ENCODE peak calls at places on chromosomes 6 and 20, in nine cellular contexts. C is GM13977, N is heart right ventricle, H is Calu3, U is astrocyte of the spinal cord, Q is heart left ventricle, F is stomach, I is WTC11, P is BJ. X is an unnamed sample.

GRCh38 chr6:105560611-105561066 is 157.8 kb upstream of the PREP start:
- DNase-seq in C (peak), N (no peak), H (no peak), U (peak), Q (no peak), F (no peak), I (no peak), P (no peak), X (no peak)

GRCh38 chr6:144149894-144150672 is at the start of gene STX11:
- DNase-seq in C (peak), N (peak), H (peak), U (peak), Q (peak), F (peak), I (peak), P (no peak), X (peak)

GRCh38 chr20:44422083-44422482 is 53.6 kb upstream of the TTPAL start:
- DNase-seq in C (no peak), N (no peak), H (no peak), U (peak), Q (no peak), F (no peak), I (no peak), P (no peak), X (no peak)

GRCh38 chr6:108252055-108252454 is 8.8 kb downstream of the SNX3 start:
- DNase-seq in C (no peak), N (no peak), H (no peak), U (no peak), Q (no peak), F (no peak), I (no peak), P (no peak), X (no peak)

GRCh38 chr20:11867286-11867921 is 50.3 kb upstream of the BTBD3 start:
- DNase-seq in C (no peak), N (no peak), H (no peak), U (no peak), Q (no peak), F (no peak), I (no peak), P (no peak), X (no peak)

GRCh38 chr6:85078071-85078470 is 313.7 kb upstream of the TBX18 start:
- DNase-seq in C (no peak), N (no peak), H (peak), U (peak), Q (no peak), F (no peak), I (no peak), P (peak), X (no peak)

GRCh38 chr20:3166338-3166912 is 6.8 kb upstream of the FASTKD5 start:
- DNase-seq in C (peak), N (no peak), H (no peak), U (no peak), Q (no peak), F (no peak), I (no peak), P (no peak), X (no peak)

GRCh38 chr6:140537834-140538680 is 1163.6 kb upstream of the CITED2 start:
- DNase-seq in C (no peak), N (no peak), H (peak), U (peak), Q (no peak), F (no peak), I (no peak), P (peak), X (peak)

GRCh38 chr6:41965429-41966213 is 24.0 kb upstream of the CCND3 start:
- DNase-seq in C (no peak), N (no peak), H (no peak), U (no peak), Q (no peak), F (no peak), I (peak), P (no peak), X (peak)

GRCh38 chr6:98787401-98787800 is 47.0 kb upstream of the POU3F2 start:
- DNase-seq in C (no peak), N (no peak), H (no peak), U (no peak), Q (no peak), F (no peak), I (no peak), P (no peak), X (no peak)

GRCh38 chr20:54173653-54174451 is at the start of gene CYP24A1:
- DNase-seq in C (no peak), N (no peak), H (peak), U (no peak), Q (no peak), F (peak), I (peak), P (no peak), X (no peak)

GRCh38 chr6:63584566-63584965 is 12.3 kb downstream of the LOC128125822 start:
- DNase-seq in C (no peak), N (no peak), H (no peak), U (no peak), Q (no peak), F (no peak), I (no peak), P (no peak), X (no peak)

GRCh38 chr6:110180228-110181008 is at the start of gene CDC40:
- DNase-seq in C (peak), N (peak), H (peak), U (no peak), Q (peak), F (peak), I (peak), P (no peak), X (peak)

GRCh38 chr6:157513004-157513603 is 132.1 kb downstream of the ZDHHC14 start:
- DNase-seq in C (no peak), N (no peak), H (no peak), U (no peak), Q (no peak), F (no peak), I (no peak), P (no peak), X (no peak)

GRCh38 chr20:64185276-64185900 is 21.1 kb downstream of the MYT1 start:
- DNase-seq in C (no peak), N (no peak), H (no peak), U (no peak), Q (no peak), F (no peak), I (no peak), P (no peak), X (no peak)

GRCh38 chr6:143225929-143226328 is 165.2 kb downstream of the AIG1 start:
- DNase-seq in C (no peak), N (no peak), H (no peak), U (no peak), Q (no peak), F (no peak), I (no peak), P (no peak), X (no peak)

GRCh38 chr20:4060054-4060795 is 44.9 kb upstream of the RNF24 start:
- DNase-seq in C (peak), N (peak), H (peak), U (no peak), Q (peak), F (peak), I (no peak), P (no peak), X (no peak)

GRCh38 chr6:125981566-125982185 is 4.7 kb upstream of the TRMT11 start:
- DNase-seq in C (no peak), N (no peak), H (no peak), U (no peak), Q (no peak), F (no peak), I (no peak), P (no peak), X (no peak)

GRCh38 chr20:24790746-24791283 is 158.3 kb upstream of the CST7 start:
- DNase-seq in C (no peak), N (no peak), H (no peak), U (no peak), Q (no peak), F (no peak), I (peak), P (no peak), X (no peak)

GRCh38 chr6:13049666-13050254 is 278.6 kb downstream of the TBC1D7 start:
- DNase-seq in C (no peak), N (no peak), H (no peak), U (no peak), Q (no peak), F (no peak), I (no peak), P (no peak), X (no peak)
- TF ChIP-seq CTCF in C (no peak), N (peak), H (no peak), U (no peak), Q (no peak), F (no peak), I (no peak), P (peak), X (no peak)

DNA sequence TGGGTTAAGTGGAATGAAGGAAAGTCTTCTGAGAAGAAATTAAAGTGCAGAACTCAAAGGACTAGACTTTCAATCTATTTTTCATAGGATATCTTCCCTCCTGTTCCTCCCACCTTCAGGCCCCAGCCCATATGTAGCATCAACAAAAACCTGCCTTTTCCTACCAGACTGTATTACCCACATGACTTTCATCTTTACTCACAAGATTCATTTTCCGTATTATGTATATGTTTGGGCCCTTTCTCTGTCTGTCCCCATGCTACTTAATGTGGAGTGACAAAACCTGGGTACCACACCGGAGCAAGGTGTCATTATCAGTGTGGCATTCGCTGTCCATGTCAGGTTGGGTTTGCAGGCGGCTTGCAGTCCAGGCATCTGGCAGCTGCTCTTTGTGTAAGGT is 18.8 kb upstream of the CNR1 start:
- DNase-seq in C (no peak), N (no peak), H (no peak), U (no peak), Q (no peak), F (no peak), I (no peak), P (no peak), X (no peak)
- TF ChIP-seq CTCF in C (no peak), N (no peak), H (no peak), U (no peak), Q (no peak), F (no peak), I (no peak), P (no peak), X (no peak)

DNA sequence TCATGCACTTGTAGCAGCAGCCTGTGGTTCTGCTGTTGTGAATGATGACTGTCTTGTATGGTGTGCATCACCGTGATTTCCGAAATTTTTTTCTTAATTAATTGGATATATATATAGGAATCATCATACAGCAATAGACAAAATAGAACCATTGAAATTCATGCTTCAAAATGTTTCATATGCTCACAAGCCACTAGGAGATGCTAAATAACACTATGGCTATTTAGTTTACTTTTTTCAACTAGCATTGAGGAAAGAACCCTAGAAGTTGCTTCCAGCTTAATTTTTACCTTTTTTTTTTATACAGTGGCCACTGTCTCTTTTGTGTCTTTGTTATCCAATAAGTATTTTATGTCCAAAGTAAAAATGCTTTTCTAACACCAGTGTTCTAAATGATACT is 485.4 kb downstream of the CDKAL1 start:
- DNase-seq in C (no peak), N (no peak), H (no peak), U (peak), Q (no peak), F (no peak), I (no peak), P (no peak), X (no peak)
- TF ChIP-seq CTCF in C (peak), N (no peak), H (no peak), U (peak), Q (no peak), F (peak), I (no peak), P (peak), X (no peak)

GRCh38 chr6:47780510-47781356 is 1.1 kb upstream of the OPN5 start:
- DNase-seq in C (peak), N (no peak), H (peak), U (peak), Q (peak), F (peak), I (no peak), P (peak), X (peak)
- TF ChIP-seq CTCF in C (peak), N (peak), H (peak), U (peak), Q (peak), F (peak), I (no peak), P (peak), X (peak)

GRCh38 chr20:46433051-46433450 is 26.6 kb upstream of the ELMO2 start:
- DNase-seq in C (no peak), N (no peak), H (no peak), U (no peak), Q (no peak), F (no peak), I (no peak), P (no peak), X (no peak)

GRCh38 chr20:46435146-46435545 is 28.7 kb upstream of the ELMO2 start:
- DNase-seq in C (no peak), N (no peak), H (no peak), U (no peak), Q (no peak), F (no peak), I (no peak), P (no peak), X (no peak)

GRCh38 chr20:46439837-46440236 is 33.4 kb upstream of the ELMO2 start:
- DNase-seq in C (no peak), N (no peak), H (no peak), U (no peak), Q (no peak), F (no peak), I (no peak), P (no peak), X (no peak)

GRCh38 chr20:46434597-46434996 is 28.2 kb upstream of the ELMO2 start:
- DNase-seq in C (no peak), N (no peak), H (no peak), U (no peak), Q (no peak), F (no peak), I (no peak), P (no peak), X (no peak)

GRCh38 chr20:46438156-46438750 is 31.8 kb upstream of the ELMO2 start:
- DNase-seq in C (peak), N (no peak), H (peak), U (peak), Q (no peak), F (no peak), I (no peak), P (no peak), X (no peak)
- TF ChIP-seq CTCF in C (peak), N (no peak), H (peak), U (peak), Q (no peak), F (no peak), I (no peak), P (peak), X (peak)

GRCh38 chr6:35413911-35414310 is 38.2 kb upstream of the FANCE start:
- DNase-seq in C (no peak), N (no peak), H (no peak), U (no peak), Q (no peak), F (no peak), I (no peak), P (no peak), X (no peak)

GRCh38 chr6:35415065-35415880 is 36.9 kb upstream of the FANCE start:
- DNase-seq in C (peak), N (peak), H (peak), U (peak), Q (peak), F (peak), I (peak), P (no peak), X (peak)

GRCh38 chr6:35411066-35411465 is 41.1 kb upstream of the FANCE start:
- DNase-seq in C (no peak), N (no peak), H (no peak), U (no peak), Q (no peak), F (no peak), I (no peak), P (no peak), X (no peak)

GRCh38 chr6:35409245-35409644 is 42.9 kb upstream of the FANCE start:
- DNase-seq in C (no peak), N (no peak), H (no peak), U (no peak), Q (no peak), F (no peak), I (no peak), P (no peak), X (no peak)

DNA sequence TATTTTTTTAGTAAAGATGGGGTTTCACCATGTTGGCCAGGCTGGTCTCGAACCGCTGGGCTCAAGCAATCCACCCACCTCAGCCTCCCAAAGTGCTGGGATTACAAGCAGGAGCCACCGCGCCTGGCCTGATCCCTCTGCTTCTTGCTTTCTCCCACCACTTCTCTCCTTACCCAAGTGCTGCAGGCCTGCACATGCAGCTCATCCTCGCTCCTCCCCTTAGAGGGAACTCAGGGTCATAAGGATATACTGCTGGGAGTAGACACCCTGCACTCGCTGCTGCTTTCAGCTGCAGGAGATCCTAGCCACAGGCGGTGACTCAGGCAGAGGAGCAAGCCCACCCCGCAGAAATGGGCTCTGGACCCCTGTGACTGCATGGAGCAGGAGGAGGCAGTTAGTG is 40.0 kb upstream of the FANCE start:
- DNase-seq in C (no peak), N (no peak), H (no peak), U (no peak), Q (no peak), F (no peak), I (no peak), P (no peak), X (no peak)
- TF ChIP-seq CTCF in C (no peak), N (no peak), H (no peak), U (no peak), Q (no peak), F (no peak), I (no peak), P (no peak), X (no peak)

GRCh38 chr6:96522469-96523009 is 933 bp downstream of the UFL1 start:
- DNase-seq in C (no peak), N (no peak), H (no peak), U (peak), Q (no peak), F (no peak), I (no peak), P (peak), X (no peak)

GRCh38 chr6:96520039-96520850 is 1.4 kb upstream of the UFL1 start:
- DNase-seq in C (no peak), N (no peak), H (peak), U (peak), Q (no peak), F (peak), I (peak), P (no peak), X (no peak)

GRCh38 chr6:96520851-96521115 is 823 bp upstream of the UFL1 start:
- DNase-seq in C (no peak), N (no peak), H (no peak), U (no peak), Q (no peak), F (no peak), I (no peak), P (no peak), X (no peak)

GRCh38 chr6:96521267-96521624 is 360 bp upstream of the UFL1 start:
- DNase-seq in C (no peak), N (no peak), H (no peak), U (no peak), Q (no peak), F (no peak), I (no peak), P (no peak), X (no peak)

DNA sequence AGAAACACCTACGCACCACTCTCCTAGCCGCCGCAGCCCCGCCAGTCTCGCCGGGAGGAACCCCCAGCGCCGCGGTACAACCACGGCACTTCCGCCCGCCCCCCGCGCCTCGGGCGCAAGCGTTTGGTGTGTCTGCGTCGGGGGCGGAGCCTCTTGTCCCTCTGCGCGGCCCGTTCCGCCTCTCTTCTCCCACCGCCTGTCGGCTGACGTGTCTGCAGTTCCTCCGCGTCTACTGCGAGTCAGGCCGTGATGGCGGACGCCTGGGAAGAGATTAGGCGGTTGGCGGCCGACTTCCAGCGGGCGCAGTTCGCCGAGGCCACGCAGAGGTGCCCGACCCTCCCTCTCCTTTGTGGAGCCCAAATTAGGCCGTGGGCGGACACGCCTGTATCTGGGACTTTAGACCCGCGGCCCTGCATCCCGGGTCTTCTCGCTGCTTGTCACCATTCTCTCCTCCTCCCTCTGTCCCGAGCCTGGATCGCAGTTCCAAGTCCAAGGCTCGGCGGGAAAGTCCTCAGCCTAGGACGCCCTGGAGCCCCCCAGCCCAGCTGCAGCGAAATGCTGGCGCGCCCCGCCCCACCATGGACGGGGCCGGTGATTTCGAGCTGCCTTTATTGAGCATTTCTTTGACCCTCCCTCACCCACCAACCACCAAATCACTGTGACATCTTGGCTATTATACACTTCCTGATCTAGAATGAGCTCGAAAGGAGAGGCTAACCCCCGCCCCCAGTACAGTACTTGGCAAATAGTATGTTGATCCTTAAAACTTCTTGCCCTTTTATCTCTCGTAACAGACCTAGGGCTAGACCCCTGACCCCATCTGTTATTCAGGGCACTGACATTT is at the start of gene UFL1:
- DNase-seq in C (peak), N (peak), H (peak), U (peak), Q (peak), F (peak), I (peak), P (peak), X (peak)
- TF ChIP-seq CTCF in C (no peak), N (no peak), H (no peak), U (no peak), Q (no peak), F (no peak), I (no peak), P (peak), X (no peak)

DNA sequence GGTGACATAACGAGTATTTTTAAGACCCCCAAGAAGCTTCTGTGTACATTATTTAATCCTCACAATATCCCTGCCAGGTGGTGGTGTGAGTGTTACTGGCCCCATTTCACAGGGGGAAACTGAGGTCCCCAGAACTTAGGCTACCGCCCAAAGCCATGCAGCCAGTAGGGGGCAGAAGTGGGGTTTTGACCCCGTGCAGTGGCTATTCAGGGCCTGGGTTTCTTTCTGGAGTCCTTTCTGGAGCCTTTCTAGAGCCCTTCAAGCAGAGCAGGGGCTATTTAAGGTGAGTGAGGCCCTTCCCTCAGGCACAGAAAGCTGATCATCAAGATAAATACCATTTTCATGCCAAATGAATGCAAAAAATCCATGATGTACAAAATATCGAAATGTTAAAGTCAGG is 59.0 kb downstream of the CTCFL start:
- DNase-seq in C (no peak), N (no peak), H (no peak), U (no peak), Q (no peak), F (no peak), I (no peak), P (no peak), X (no peak)
- TF ChIP-seq CTCF in C (peak), N (peak), H (peak), U (peak), Q (peak), F (no peak), I (peak), P (no peak), X (peak)

GRCh38 chr6:2594868-2595267 is 155.9 kb downstream of the MYLK4 start:
- DNase-seq in C (no peak), N (no peak), H (no peak), U (no peak), Q (no peak), F (no peak), I (no peak), P (no peak), X (no peak)

GRCh38 chr6:2598867-2599266 is 151.9 kb downstream of the MYLK4 start:
- DNase-seq in C (no peak), N (no peak), H (no peak), U (no peak), Q (no peak), F (no peak), I (no peak), P (no peak), X (no peak)

GRCh38 chr6:2599817-2600216 is 150.9 kb downstream of the MYLK4 start:
- DNase-seq in C (no peak), N (no peak), H (no peak), U (no peak), Q (no peak), F (no peak), I (no peak), P (no peak), X (no peak)

GRCh38 chr6:2593167-2593566 is 157.6 kb downstream of the MYLK4 start:
- DNase-seq in C (no peak), N (no peak), H (no peak), U (no peak), Q (no peak), F (no peak), I (no peak), P (no peak), X (no peak)

GRCh38 chr6:2596222-2596621 is 154.5 kb downstream of the MYLK4 start:
- DNase-seq in C (no peak), N (no peak), H (no peak), U (no peak), Q (no peak), F (no peak), I (peak), P (no peak), X (no peak)
- TF ChIP-seq CTCF in C (peak), N (no peak), H (no peak), U (peak), Q (no peak), F (no peak), I (peak), P (peak), X (peak)

X was measured in neural crest cell.